ENCODE peak calls at places on chromosomes 6 and 20, in seven cellular contexts. J is naive thymus-derived CD4-positive, alpha-beta T cell; W is esophagus squamous epithelium; U is pancreas; S is esophagus muscularis mucosa; H is CD8-positive, alpha-beta memory T cell; E is lower lobe of right lung. Y is an unnamed sample. For H3K4me1, the result is how much of the 10 kb centered on the place peaks cover.

GRCh38 chr6:113978084-113978675 is 7.2 kb upstream of the HDAC2 start:
- DNase-seq in H (no peak), U (no peak), J (no peak), W (no peak), S (no peak), E (no peak), Y (no peak)

GRCh38 chr6:69861986-69862385 is 4.4 kb upstream of the COL19A1 start:
- DNase-seq in E (no peak), H (no peak), U (no peak), S (no peak), J (no peak), W (no peak), Y (no peak)

GRCh38 chr20:61407561-61407960 is 155.5 kb downstream of the CDH4 start:
- DNase-seq in H (no peak), E (no peak), W (no peak), J (no peak), U (no peak), S (no peak), Y (no peak)

GRCh38 chr6:149862901-149863595 is 1.1 kb downstream of the LRP11 start:
- DNase-seq in U (peak), H (peak), E (peak), W (no peak), S (no peak), J (peak), Y (peak)

GRCh38 chr6:53796451-53796780 is 1.6 kb downstream of the LRRC1 start:
- DNase-seq in J (no peak), S (no peak), U (no peak), W (no peak), E (no peak), H (peak), Y (no peak)

GRCh38 chr20:52150440-52151258 is 40.9 kb downstream of the ZFP64 start:
- DNase-seq in H (peak), S (no peak), W (no peak), E (no peak), J (peak), U (no peak), Y (no peak)

GRCh38 chr6:14276667-14277404 is 159.3 kb downstream of the CD83 start:
- DNase-seq in U (no peak), W (no peak), S (no peak), J (peak), E (no peak), H (peak), Y (peak)

GRCh38 chr6:127376685-127377084 is 33.3 kb upstream of the ECHDC1 start:
- DNase-seq in U (no peak), W (no peak), H (no peak), J (no peak), S (no peak), E (no peak), Y (no peak)

GRCh38 chr6:24898607-24899133 is 37.1 kb downstream of the RIPOR2 start:
- DNase-seq in H (no peak), U (no peak), W (no peak), J (no peak), E (no peak), S (no peak), Y (no peak)

GRCh38 chr6:31479151-31479932 is 18.6 kb upstream of the MICB start:
- DNase-seq in E (no peak), J (no peak), U (no peak), H (no peak), S (peak), W (no peak), Y (no peak)

GRCh38 chr6:168244961-168245551 is 74.5 kb downstream of the DACT2 start:
- DNase-seq in W (no peak), U (no peak), S (no peak), E (no peak), J (no peak), H (no peak), Y (no peak)

GRCh38 chr20:58075980-58076749 is 152.3 kb downstream of the ANKRD60 start:
- DNase-seq in U (no peak), H (no peak), W (no peak), E (no peak), S (peak), J (no peak), Y (no peak)

GRCh38 chr6:1686117-1687098 is 76.7 kb downstream of the FOXC1 start:
- DNase-seq in U (no peak), E (peak), W (no peak), H (no peak), S (no peak), J (no peak), Y (no peak)

GRCh38 chr20:49245921-49246740 is 26.9 kb downstream of the DDX27 start:
- DNase-seq in H (peak), S (no peak), U (no peak), W (no peak), E (no peak), J (peak), Y (peak)

GRCh38 chr6:170032197-170032596 is 258.7 kb downstream of the DLL1 start:
- DNase-seq in J (no peak), U (peak), H (no peak), S (no peak), W (no peak), E (peak), Y (no peak)

GRCh38 chr20:59705651-59706101 is 101.3 kb downstream of the PHACTR3 start:
- DNase-seq in W (no peak), E (no peak), S (no peak), J (no peak), H (no peak), U (no peak), Y (no peak)

GRCh38 chr6:122651031-122651430 is 40.8 kb downstream of the PKIB start:
- DNase-seq in S (peak), W (no peak), E (no peak), H (no peak), U (no peak), J (no peak), Y (no peak)

GRCh38 chr6:7148100-7148822 is 40.5 kb downstream of the RREB1 start:
- DNase-seq in S (no peak), H (no peak), W (no peak), E (no peak), U (no peak), J (no peak), Y (no peak)

GRCh38 chr6:99130897-99131873 is 183.4 kb upstream of the FBXL4 start:
- DNase-seq in E (no peak), S (peak), H (no peak), W (no peak), U (peak), J (no peak), Y (no peak)

GRCh38 chr6:161458199-161458598 is 184.3 kb upstream of the AGPAT4 start:
- DNase-seq in H (no peak), W (no peak), S (no peak), E (no peak), J (no peak), U (no peak), Y (no peak)

GRCh38 chr20:38108438-38109024 is 56.5 kb downstream of the TGM2 start:
- DNase-seq in H (no peak), J (no peak), U (no peak), W (no peak), S (peak), E (no peak), Y (no peak)

GRCh38 chr6:122052501-122052900 is 347.0 kb upstream of the HSF2 start:
- DNase-seq in W (no peak), H (no peak), U (no peak), S (no peak), E (no peak), J (no peak), Y (no peak)

GRCh38 chr6:26342106-26342999 is 22.6 kb upstream of the BTN3A2 start:
- DNase-seq in E (no peak), S (no peak), J (no peak), H (no peak), W (no peak), U (no peak), Y (peak)
- H3K4me3 ChIP-seq in E (peak), S (no peak), J (peak), H (peak), W (peak), U (no peak), Y (peak)

GRCh38 chr6:37549186-37549957 is 49.7 kb upstream of the CCDC167 start:
- DNase-seq in U (no peak), J (no peak), S (no peak), E (no peak), W (no peak), H (no peak), Y (no peak)
- H3K4me1 ChIP-seq in U (under half), J (under half), S (under half), E (under half), W (under half), H (under half), Y (under half)

GRCh38 chr6:11367638-11368199 is 135.3 kb upstream of the NEDD9 start:
- DNase-seq in U (no peak), H (no peak), S (no peak), W (no peak), E (no peak), J (no peak), Y (no peak)
- H3K27ac ChIP-seq in U (peak), H (no peak), S (peak), W (peak), E (peak), J (no peak), Y (peak)

DNA sequence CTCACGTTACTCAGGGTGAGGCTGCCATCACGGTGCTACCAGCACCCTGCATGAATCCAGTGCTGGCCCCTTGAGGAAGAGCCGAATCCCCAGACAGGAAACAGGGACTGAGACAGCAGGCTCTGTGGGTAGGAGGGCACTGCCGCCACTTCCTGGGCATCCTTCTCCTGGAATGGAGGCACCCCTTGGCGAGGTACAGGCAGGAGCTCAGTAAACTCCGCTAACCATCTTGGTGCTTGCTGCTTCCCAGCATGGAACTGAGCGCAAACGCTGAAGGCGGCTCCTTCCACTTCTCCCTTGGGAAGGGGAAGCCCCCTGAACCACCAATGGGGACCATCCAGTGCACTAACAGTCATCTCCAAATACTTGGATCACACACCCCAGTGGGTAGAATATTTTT is 13.5 kb upstream of the CCDC167 start:
- DNase-seq in S (no peak), J (no peak), H (no peak), W (no peak), U (no peak), E (no peak), Y (no peak)
- H3K4me3 ChIP-seq in S (no peak), J (no peak), H (no peak), W (no peak), U (no peak), E (no peak), Y (no peak)

DNA sequence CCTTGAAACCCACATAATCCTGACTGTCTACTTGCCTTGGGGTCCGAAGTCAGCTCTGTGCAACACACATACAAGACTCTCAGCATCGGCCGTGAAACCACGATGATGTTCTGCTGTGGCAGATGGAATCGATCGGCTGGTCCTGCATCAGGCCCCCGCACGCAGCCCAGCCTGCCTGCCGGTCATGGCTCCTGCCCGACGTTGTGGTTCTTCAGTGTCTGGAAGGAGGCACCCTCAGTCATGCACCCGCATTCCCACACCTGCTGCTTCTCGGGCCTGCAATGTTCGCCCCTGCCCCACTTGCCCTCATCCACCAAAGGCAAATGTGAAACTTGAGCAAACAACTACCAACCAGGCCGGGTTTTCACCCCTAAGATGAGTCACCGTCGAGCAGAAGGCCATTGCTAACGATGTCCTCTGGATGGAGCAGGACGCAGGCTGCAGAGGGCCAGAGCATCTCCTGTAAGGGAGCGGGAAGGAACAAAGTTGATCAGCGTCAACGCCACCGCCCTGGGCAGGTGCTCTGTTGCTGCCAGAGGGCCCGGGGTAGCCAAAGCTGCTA is 128.9 kb upstream of the PDE10A start:
- DNase-seq in E (no peak), J (no peak), U (no peak), H (no peak), S (peak), W (no peak), Y (no peak)
- H3K4me1 ChIP-seq in E (under half), J (under half), U (under half), H (under half), S (under half), W (under half), Y (under half)